ENCODE peak calls at places on chromosomes 11 and 22, in five cellular contexts. K is T-helper 1 cell; J is CD8-positive, alpha-beta memory T cell; S is ELR; Z is activated T-helper 1 cell treated with anti-CD3 and anti-CD28 coated beads, Interleukin-12 subunit alpha, Interleukin-12 subunit beta, Interleukin-2, Interleukin-4 antibody, amounts not matched to agents 30 ng/mL and 10 ng/mL and 1 ng/mL, durations not matched to agents 14 hours and 24 hours and 36 hours. Q is an unnamed sample.

GRCh38 chr11:35944503-35945136 is 758 bp downstream of the LDLRAD3 start:
- DNase-seq in K (no peak), J (no peak), S (peak), Z (no peak), Q (no peak)

GRCh38 chr11:71499125-71499524 is 27.9 kb upstream of the KRTAP5-7 start:
- DNase-seq in K (no peak), J (no peak), S (no peak), Z (no peak), Q (no peak)

GRCh38 chr11:70016666-70017347 is 61.3 kb upstream of the ANO1 start:
- DNase-seq in K (no peak), J (no peak), S (peak), Z (no peak), Q (peak)

GRCh38 chr11:121755191-121755590 is 302.4 kb upstream of the SORL1-AS1 start:
- DNase-seq in K (no peak), J (no peak), S (no peak), Z (no peak), Q (no peak)

GRCh38 chr11:33575311-33575710 is 125.3 kb downstream of the C11orf91 start:
- DNase-seq in K (no peak), J (no peak), S (no peak), Z (no peak), Q (no peak)

GRCh38 chr22:36184433-36185035 is 17.1 kb downstream of the APOL4 start:
- DNase-seq in K (no peak), J (no peak), S (no peak), Z (no peak), Q (no peak)

GRCh38 chr22:28063656-28064055 is 144.6 kb upstream of the PITPNB start:
- DNase-seq in K (no peak), J (no peak), S (no peak), Z (no peak), Q (no peak)

GRCh38 chr11:108241370-108242037 is 18.6 kb downstream of the ATM start:
- DNase-seq in K (no peak), J (no peak), S (peak), Z (no peak), Q (no peak)

GRCh38 chr11:67354314-67355022 is 1.1 kb upstream of the POLD4 start:
- DNase-seq in K (no peak), J (no peak), S (peak), Z (no peak), Q (peak)

GRCh38 chr11:129726179-129726578 is 89.5 kb upstream of the TMEM45B start:
- DNase-seq in K (no peak), J (no peak), S (no peak), Z (no peak), Q (no peak)

GRCh38 chr11:44057340-44057739 is 8.7 kb upstream of the ACCS start:
- DNase-seq in K (no peak), J (no peak), S (no peak), Z (no peak), Q (no peak)

GRCh38 chr11:76690736-76691135 is 20.2 kb upstream of the LRRC32 start:
- DNase-seq in K (no peak), J (no peak), S (peak), Z (no peak), Q (no peak)

GRCh38 chr11:57493507-57494503 is 21.7 kb downstream of the SLC43A1 start:
- DNase-seq in K (peak), J (peak), S (peak), Z (peak), Q (peak)

GRCh38 chr11:67698247-67698646 is 23.8 kb upstream of the ALDH3B2 start:
- DNase-seq in K (no peak), J (no peak), S (peak), Z (no peak), Q (no peak)

GRCh38 chr11:44709281-44709562 is 17.5 kb upstream of the TSPAN18 start:
- DNase-seq in K (no peak), J (no peak), S (peak), Z (no peak), Q (peak)

GRCh38 chr11:107157146-107157808 is 139.0 kb upstream of the GUCY1A2 start:
- DNase-seq in K (no peak), J (no peak), S (no peak), Z (no peak), Q (no peak)

GRCh38 chr22:49334976-49335375 is 492.7 kb downstream of the BRD1 start:
- DNase-seq in K (no peak), J (no peak), S (no peak), Z (no peak), Q (no peak)

GRCh38 chr22:36546092-36546804 is 17.3 kb upstream of the EIF3D start:
- DNase-seq in K (no peak), J (no peak), S (peak), Z (peak), Q (peak)

GRCh38 chr11:118530683-118531596 is at the start of gene TMEM25:
- DNase-seq in K (peak), J (peak), S (peak), Z (peak), Q (no peak)

GRCh38 chr22:32686354-32686753 is 115.2 kb upstream of the TIMP3 start:
- DNase-seq in K (no peak), J (no peak), S (no peak), Z (no peak), Q (no peak)

GRCh38 chr22:28969401-28970168 is 86.2 kb downstream of the ZNRF3 start:
- DNase-seq in K (no peak), J (no peak), S (no peak), Z (no peak), Q (no peak)

GRCh38 chr11:22432331-22433065 is 94.3 kb downstream of the SLC17A6 start:
- DNase-seq in K (no peak), J (no peak), S (no peak), Z (no peak), Q (no peak)

GRCh38 chr11:65478411-65479183 is 20.2 kb upstream of the MALAT1 start:
- DNase-seq in K (no peak), J (no peak), S (no peak), Z (no peak), Q (no peak)

GRCh38 chr11:123454060-123454651 is 24.1 kb downstream of the GRAMD1B start:
- DNase-seq in K (peak), J (no peak), S (peak), Z (peak), Q (peak)

GRCh38 chr22:37618072-37618656 is 9.5 kb downstream of the GGA1 start:
- DNase-seq in K (no peak), J (no peak), S (no peak), Z (no peak), Q (no peak)

GRCh38 chr22:39900306-39901227 is at the start of gene GRAP2:
- DNase-seq in K (peak), J (peak), S (no peak), Z (peak), Q (no peak)

GRCh38 chr11:9876331-9876730 is 212.5 kb downstream of the SWAP70 start:
- DNase-seq in K (no peak), J (no peak), S (no peak), Z (no peak), Q (peak)

GRCh38 chr11:94602430-94603372 is 35.5 kb downstream of the PIWIL4 start:
- DNase-seq in K (no peak), J (no peak), S (peak), Z (peak), Q (no peak)

GRCh38 chr22:26064048-26064447 is 105.2 kb upstream of the SEZ6L start:
- DNase-seq in K (no peak), J (no peak), S (no peak), Z (no peak), Q (no peak)

GRCh38 chr11:31915867-31916266 is 104.7 kb upstream of the PAX6 start:
- DNase-seq in K (no peak), J (no peak), S (no peak), Z (no peak), Q (no peak)

Q was measured in LoVo.